ENCODE peak calls at places on chromosomes 4 and X, in six cellular contexts. Y, V, B, X, K and L are unnamed samples.

GRCh38 chr4:47075241-47075640 is 43.9 kb downstream of the GABRB1 start:
- DNase-seq in Y (no peak), V (no peak), B (no peak), X (no peak), K (no peak), L (no peak)

GRCh38 chrX:108736509-108737479 is at the start of gene IRS4:
- DNase-seq in Y (no peak), V (no peak), B (no peak), X (peak; percentile 79), K (no peak), L (no peak)

GRCh38 chr4:11050766-11051165 is 366.2 kb upstream of the CLNK start:
- DNase-seq in Y (no peak), V (no peak), B (no peak), X (no peak), K (no peak), L (no peak)

GRCh38 chrX:131895002-131895401 is 128.1 kb upstream of the STK26 start:
- DNase-seq in Y (no peak), V (no peak), B (no peak), X (no peak), K (no peak), L (no peak)

GRCh38 chrX:24838624-24839023 is 144.9 kb downstream of the POLA1 start:
- DNase-seq in Y (no peak), V (no peak), B (no peak), X (no peak), K (no peak), L (no peak)

GRCh38 chr4:168842186-168842585 is 167.9 kb downstream of the CBR4 start:
- DNase-seq in Y (no peak), V (no peak), B (no peak), X (no peak), K (no peak), L (no peak)

GRCh38 chr4:188198980-188199792 is 59.9 kb downstream of the TRIML1 start:
- DNase-seq in Y (no peak), V (no peak), B (no peak), X (no peak), K (no peak), L (no peak)

GRCh38 chr4:121900132-121900983 is 30.1 kb upstream of the BBS7 start:
- DNase-seq in Y (peak; percentile 35), V (no peak), B (peak; percentile 35), X (peak; percentile 56), K (peak; percentile 56), L (no peak)

GRCh38 chr4:37970702-37971101 is 10.5 kb downstream of the PTTG2 start:
- DNase-seq in Y (peak; percentile 86), V (peak; percentile 84), B (peak; percentile 84), X (no peak), K (peak; percentile 21), L (no peak)

GRCh38 chr4:122765702-122766352 is 33.3 kb downstream of the BBS12 start:
- DNase-seq in Y (no peak), V (no peak), B (no peak), X (no peak), K (no peak), L (no peak)

GRCh38 chr4:55175779-55176231 is 50.4 kb upstream of the KDR start:
- DNase-seq in Y (no peak), V (no peak), B (no peak), X (no peak), K (peak; percentile 60), L (no peak)

DNA sequence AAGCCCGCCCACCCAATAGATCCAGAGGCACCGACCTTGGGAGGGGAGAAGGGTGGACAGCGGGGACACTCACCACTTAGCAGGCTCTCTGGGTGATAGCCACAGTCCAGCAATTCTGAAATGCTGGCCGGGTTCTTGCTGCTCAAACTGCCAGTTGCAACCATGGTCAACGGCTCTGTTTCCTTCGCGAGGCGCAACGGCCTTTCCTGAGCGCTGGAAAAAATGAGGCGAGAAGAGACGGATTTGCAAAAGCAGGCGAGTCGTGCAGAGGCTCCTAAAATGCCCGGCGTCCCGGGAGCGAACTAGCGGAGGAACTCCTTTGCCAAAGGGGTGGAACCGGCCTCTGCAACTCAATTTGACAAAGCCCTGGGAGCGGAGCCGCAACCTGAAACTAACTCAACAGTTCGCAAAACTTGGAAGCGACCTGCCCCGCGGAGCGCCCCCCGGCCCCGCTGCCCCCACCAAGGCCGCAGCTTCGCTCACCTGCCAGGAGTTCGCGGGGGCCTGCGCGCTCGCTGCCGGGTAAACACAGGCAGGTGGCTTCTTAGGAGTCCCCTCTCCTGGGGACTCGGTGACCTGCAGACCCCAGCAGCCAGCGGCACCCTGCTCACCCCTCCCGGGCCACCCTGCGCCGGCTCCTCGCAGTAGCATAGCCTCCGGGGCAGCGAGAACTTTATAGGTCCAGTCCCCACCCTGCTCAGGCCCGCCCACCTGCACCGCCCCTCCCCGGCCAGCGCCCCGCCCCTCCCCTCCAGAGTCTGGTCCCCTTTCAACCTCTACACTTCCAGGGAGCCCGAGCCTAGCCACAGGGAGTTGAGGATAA is at the start of gene DDIT4L:
- DNase-seq in Y (peak; percentile 29), V (no peak), B (peak; percentile 44), X (peak; percentile 78), K (peak; percentile 15), L (no peak)
- H3K4me1 ChIP-seq in Y (peaks cover 15% of the 10 kb centered on the region), V (no peaks in the 10 kb centered on the region), B (peaks cover 23% of the 10 kb centered on the region), X (peaks cover 5% of the 10 kb centered on the region), K (peaks cover 18% of the 10 kb centered on the region), L (peaks cover 32% of the 10 kb centered on the region)

GRCh38 chrX:103311401-103311785 is 603 bp upstream of the BEX2 start:
- DNase-seq in Y (no peak), V (no peak), B (no peak), X (no peak), K (no peak), L (no peak)

GRCh38 chrX:103309860-103310591 is 764 bp downstream of the BEX2 start:
- DNase-seq in Y (no peak), V (no peak), B (no peak), X (no peak), K (no peak), L (no peak)

DNA sequence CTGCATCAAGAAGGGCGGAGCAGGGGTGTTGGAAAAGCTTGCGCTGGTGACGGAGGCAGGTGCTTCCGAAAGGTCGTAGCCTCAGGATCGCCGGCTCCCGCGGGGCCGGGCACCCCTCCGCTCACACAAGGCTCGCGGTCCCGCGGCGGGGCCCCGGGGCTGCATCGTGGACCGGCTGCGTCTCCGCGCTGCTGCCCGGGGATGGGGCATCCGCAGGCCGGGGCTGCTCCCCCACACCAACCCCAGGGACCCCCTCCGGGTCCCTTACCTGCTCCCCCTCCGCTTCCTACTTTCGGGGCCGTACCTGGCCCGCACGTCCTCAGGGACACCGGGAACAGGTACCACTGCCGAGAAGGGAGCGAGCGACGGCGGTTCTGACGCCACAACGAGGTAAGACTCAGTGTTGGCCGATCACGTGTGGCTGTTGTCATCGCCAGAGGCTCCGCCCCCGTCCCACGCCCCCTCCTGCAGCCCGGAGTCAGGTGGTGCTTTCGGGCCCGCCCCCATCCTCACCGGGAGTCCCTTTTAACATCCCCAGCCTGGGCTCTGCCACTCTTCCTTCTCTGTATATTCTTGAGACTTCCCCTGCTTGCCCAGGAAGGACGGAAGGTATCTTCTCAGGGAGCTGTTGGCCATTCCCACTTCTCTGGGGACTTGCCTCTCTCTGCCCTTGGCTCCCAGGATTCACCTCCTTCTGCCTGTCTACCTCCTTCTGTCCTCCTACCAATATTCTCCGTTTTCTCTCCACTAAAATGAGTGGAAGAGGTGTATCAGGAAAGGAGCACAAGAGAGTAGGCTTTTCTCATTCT is at the start of gene BEX2:
- DNase-seq in Y (peak; percentile 86), V (peak; percentile 84), B (peak; percentile 86), X (peak; percentile 85), K (peak; percentile 40), L (no peak)
- TF ChIP-seq POLR2AphosphoS5 in Y (peak; percentile 81), V (peak; percentile 87), B (peak; percentile 90), X (peak; percentile 96), K (peak; percentile 92), L (peak; percentile 71)

DNA sequence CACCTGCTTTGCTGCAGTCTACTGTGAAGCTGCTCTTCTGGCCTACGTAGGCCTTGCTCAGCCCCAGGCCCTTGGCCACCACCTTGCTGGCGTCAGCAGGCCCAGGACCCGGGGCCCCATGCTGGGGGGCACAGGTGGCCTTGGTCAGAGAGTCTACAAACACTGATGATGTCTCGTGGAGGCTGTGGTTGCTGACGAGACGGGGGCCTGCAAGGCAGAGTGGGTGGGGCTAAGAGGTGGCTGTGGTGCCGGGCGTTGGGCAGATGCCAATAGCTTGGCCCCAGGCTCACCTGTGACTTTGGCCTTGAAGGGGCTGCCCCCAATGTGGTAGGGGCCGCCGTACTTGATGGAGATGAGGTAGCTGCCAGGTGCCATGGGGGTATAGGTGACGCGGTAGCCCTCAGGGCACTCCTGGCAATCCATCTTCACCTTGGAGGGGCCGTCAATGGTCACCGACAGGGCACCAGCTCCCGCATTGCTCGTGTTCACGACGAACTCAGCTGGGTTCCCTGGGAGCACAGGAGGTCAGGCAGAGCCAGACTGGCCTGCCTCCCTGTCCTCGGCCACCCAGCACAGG is 25.0 kb downstream of the FLNA start:
- DNase-seq in Y (peak; percentile 11), V (no peak), B (no peak), X (no peak), K (no peak), L (no peak)
- TF ChIP-seq POLR2A in Y (no peak), V (no peak), B (no peak), X (no peak), K (no peak), L (no peak)

DNA sequence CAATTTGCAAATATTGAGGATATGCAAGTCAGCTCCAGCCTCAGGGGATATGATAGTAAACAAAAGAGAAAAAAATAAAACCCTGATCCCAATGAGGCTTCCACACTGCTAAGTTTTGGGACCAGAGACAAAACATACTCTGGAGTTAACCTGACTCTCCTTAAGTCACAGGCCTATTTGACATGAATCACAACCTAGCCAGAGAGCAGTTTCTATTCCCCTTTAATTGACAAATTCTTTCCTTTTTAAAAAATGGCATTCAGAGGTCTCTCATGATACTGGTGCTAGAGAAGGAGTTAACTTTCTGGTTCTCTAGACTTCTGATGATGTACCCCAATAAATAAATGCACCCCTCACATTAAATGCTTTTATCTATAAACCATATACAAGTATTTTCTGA is 8.8 kb downstream of the ACSL1 start:
- DNase-seq in Y (no peak), V (no peak), B (no peak), X (no peak), K (no peak), L (no peak)
- H3K4me1 ChIP-seq in Y (peaks cover 12% of the 10 kb centered on the region), V (peaks cover 17% of the 10 kb centered on the region), B (peaks cover 66% of the 10 kb centered on the region), X (peaks cover 2% of the 10 kb centered on the region), K (peaks cover 21% of the 10 kb centered on the region), L (peaks cover 77% of the 10 kb centered on the region)

GRCh38 chrX:150155396-150156048 is 207.6 kb upstream of the MAMLD1 start:
- DNase-seq in Y (peak; percentile 40), V (no peak), B (no peak), X (no peak), K (no peak), L (peak; percentile 76)
- TF ChIP-seq POLR2AphosphoS5 in Y (no peak), V (no peak), B (no peak), X (no peak), K (no peak), L (no peak)

GRCh38 chrX:150362599-150363481 is at the start of gene MAMLD1:
- DNase-seq in Y (peak; percentile 67), V (peak; percentile 34), B (peak; percentile 70), X (peak; percentile 47), K (peak; percentile 51), L (peak; percentile 86)
- TF ChIP-seq POLR2A in Y (peak; percentile 24), V (no peak), B (no peak), X (no peak), K (no peak), L (peak; percentile 47)

DNA sequence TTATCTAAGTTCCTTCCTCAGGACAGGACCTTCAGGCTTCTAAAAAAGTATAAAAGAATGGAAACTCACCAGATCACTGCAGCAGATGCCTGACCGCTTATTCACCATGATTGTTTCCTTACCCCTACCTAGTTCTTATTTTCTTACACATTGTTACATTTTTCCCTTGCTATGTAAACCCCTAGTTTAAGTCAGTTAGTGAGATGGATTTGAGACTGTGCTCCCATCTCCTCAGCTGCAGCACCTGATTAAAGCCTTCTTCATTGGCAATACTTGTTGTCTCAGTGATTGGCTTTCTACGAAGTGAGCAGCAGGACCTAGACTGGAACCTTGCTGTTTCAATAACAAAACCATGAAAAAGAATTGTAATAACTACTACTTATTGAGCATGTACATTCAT is 4.7 kb downstream of the SPARCL1 start:
- DNase-seq in Y (no peak), V (no peak), B (no peak), X (no peak), K (no peak), L (no peak)
- H3K4me1 ChIP-seq in Y (peaks cover 18% of the 10 kb centered on the region), V (peaks cover 7% of the 10 kb centered on the region), B (peaks cover 44% of the 10 kb centered on the region), X (peaks cover 8% of the 10 kb centered on the region), K (peaks cover 20% of the 10 kb centered on the region), L (peaks cover 69% of the 10 kb centered on the region)